ENCODE peak calls at places on chromosome 18, in six cellular contexts. D is stimulated activated naive CD8-positive, alpha-beta T cell treated with anti-CD3 and anti-CD28 coated beads, Interleukin-15, amount 100 ng/mL, for 72 hours; A is lung; B is GM19239; Q is B cell; J is ovary. Z is an unnamed sample.

GRCh38 chr18:3012306-3012919 is 531 bp downstream of the LPIN2 start:
- DNase-seq in D (peak; percentile 43), A (no peak), B (no peak), Q (peak; percentile 48), J (peak; percentile 71), Z (peak; percentile 57)

GRCh38 chr18:77067315-77068061 is 65.1 kb downstream of the MBP start:
- DNase-seq in D (peak; percentile 81), A (no peak), B (no peak), Q (no peak), J (peak; percentile 62), Z (peak; percentile 72)

GRCh38 chr18:49548266-49548665 is 13.6 kb upstream of the LIPG start:
- DNase-seq in D (no peak), A (no peak), B (no peak), Q (no peak), J (no peak), Z (no peak)

GRCh38 chr18:5073026-5073944 is 123.8 kb downstream of the AKAIN1 start:
- DNase-seq in D (peak; percentile 16), A (no peak), B (no peak), Q (no peak), J (no peak), Z (peak; percentile 37)

GRCh38 chr18:22683196-22683676 is 249.9 kb upstream of the RBBP8 start:
- DNase-seq in D (no peak), A (peak; percentile 62), B (no peak), Q (no peak), J (peak; percentile 79), Z (peak; percentile 52)

GRCh38 chr18:32637216-32637615 is 135.6 kb downstream of the KLHL14 start:
- DNase-seq in D (no peak), A (no peak), B (no peak), Q (no peak), J (no peak), Z (no peak)

GRCh38 chr18:23902396-23902795 is 112.2 kb upstream of the TTC39C start:
- DNase-seq in D (no peak), A (no peak), B (no peak), Q (no peak), J (no peak), Z (no peak)

GRCh38 chr18:45063246-45064038 is 382.8 kb downstream of the SETBP1 start:
- DNase-seq in D (no peak), A (no peak), B (no peak), Q (no peak), J (no peak), Z (no peak)

GRCh38 chr18:41687138-41687537 is 267.9 kb upstream of the PIK3C3 start:
- DNase-seq in D (no peak), A (no peak), B (no peak), Q (no peak), J (no peak), Z (no peak)

GRCh38 chr18:3265564-3266033 is 3.7 kb downstream of the MYL12B start:
- DNase-seq in D (no peak), A (no peak), B (no peak), Q (no peak), J (no peak), Z (peak; percentile 24)

GRCh38 chr18:55138401-55138800 is 179.1 kb upstream of the CCDC68 start:
- DNase-seq in D (no peak), A (no peak), B (no peak), Q (no peak), J (no peak), Z (no peak)

Z was measured in AG20443.